ENCODE peak calls at places on chromosomes 16 and 17, in ten cellular contexts. B, S, J, Z, X, C, F, A, O and T are unnamed samples.

GRCh38 chr17:57902800-57903759 is 52.1 kb downstream of the CUEDC1 start:
- DNase-seq in O (no peak), C (peak), X (no peak), J (no peak), B (peak), A (no peak), F (peak), S (no peak), Z (no peak), T (no peak)

GRCh38 chr16:3999890-4000325 is 116.3 kb downstream of the ADCY9 start:
- DNase-seq in O (no peak), B (no peak), F (no peak), J (no peak), X (no peak), A (peak), S (no peak), C (no peak), Z (no peak), T (no peak)

GRCh38 chr16:67872631-67873434 is at the start of gene EDC4:
- DNase-seq in F (peak), X (peak), O (peak), S (no peak), C (peak), B (peak), Z (peak), J (peak), A (peak), T (no peak)

GRCh38 chr16:19601083-19601976 is 45.8 kb downstream of the VPS35L start:
- DNase-seq in B (peak), Z (peak), C (no peak), S (no peak), X (peak), J (no peak), O (no peak), F (no peak), A (peak), T (no peak)

GRCh38 chr17:58265266-58265665 is 15.5 kb downstream of the MPO start:
- DNase-seq in O (no peak), Z (no peak), A (no peak), F (no peak), B (no peak), S (no peak), C (no peak), X (no peak), J (no peak), T (no peak)

GRCh38 chr17:32489320-32490100 is 2.7 kb downstream of the CDK5R1 start:
- DNase-seq in C (no peak), Z (no peak), O (no peak), F (no peak), J (no peak), A (no peak), B (no peak), S (no peak), X (no peak), T (no peak)

GRCh38 chr16:3085868-3086595 is 13.1 kb downstream of the ZSCAN10 start:
- DNase-seq in A (no peak), Z (no peak), B (no peak), S (no peak), X (no peak), O (no peak), J (no peak), C (no peak), F (peak), T (no peak)

GRCh38 chr16:7233963-7234362 is 98.7 kb upstream of the RBFOX1 start:
- DNase-seq in C (no peak), Z (no peak), A (no peak), S (no peak), B (no peak), F (no peak), J (no peak), X (no peak), O (no peak), T (no peak)

GRCh38 chr16:47664653-47665325 is 203.7 kb downstream of the PHKB start:
- DNase-seq in X (no peak), A (no peak), C (peak), Z (no peak), S (no peak), B (no peak), O (no peak), J (no peak), F (no peak), T (no peak)